ENCODE peak calls at places on chromosome 11, in five cellular contexts. P, H, W, V and K are unnamed samples.

GRCh38 chr11:64638017-64638664 is 47.1 kb downstream of the SLC22A12 start:
- DNase-seq in H (no peak), V (no peak), P (no peak), W (no peak), K (no peak)

GRCh38 chr11:79242616-79243015 is 198.2 kb downstream of the TENM4 start:
- DNase-seq in H (no peak), W (no peak), P (no peak), V (no peak), K (no peak)

GRCh38 chr11:44973634-44974401 is 23.1 kb upstream of the TP53I11 start:
- DNase-seq in P (no peak), V (no peak), H (no peak), W (no peak), K (no peak)

GRCh38 chr11:36373040-36374010 is 77.2 kb downstream of the PRR5L start:
- DNase-seq in W (no peak), H (no peak), P (no peak), V (no peak), K (no peak)

GRCh38 chr11:134583397-134583990 is 171.5 kb upstream of the B3GAT1 start:
- DNase-seq in V (no peak), W (peak), H (no peak), P (no peak), K (no peak)

GRCh38 chr11:57214494-57214893 is 22.6 kb downstream of the APLNR start:
- DNase-seq in H (no peak), P (no peak), V (no peak), W (no peak), K (no peak)

GRCh38 chr11:13145461-13145860 is 132.1 kb upstream of the BMAL1 start:
- DNase-seq in P (no peak), H (no peak), V (no peak), W (no peak), K (no peak)

GRCh38 chr11:68505596-68505995 is 45.0 kb downstream of the PPP6R3 start:
- DNase-seq in V (no peak), H (no peak), P (no peak), W (peak), K (no peak)

GRCh38 chr11:43879789-43880639 is 617 bp upstream of the ALKBH3 start:
- DNase-seq in W (no peak), H (no peak), V (no peak), P (no peak), K (no peak)